ENCODE peak calls at places on chromosomes 7 and 10, in ten cellular contexts. G is cardiac muscle cell, V is sigmoid colon, K is mucosa of descending colon, Z is psoas muscle, S is BE2C, X is PC-9, U is transverse colon, C is ovary, B is keratinocyte. P is an unnamed sample. For H3K36me3, the result is how much of the 10 kb centered on the place peaks cover.

GRCh38 chr10:94174838-94175237 is 181.1 kb downstream of the PLCE1 start:
- DNase-seq in K (no peak), Z (no peak), S (no peak), X (no peak), G (peak), U (no peak), C (no peak), B (no peak), V (no peak), P (no peak)

GRCh38 chr7:26197153-26198115 is 3.1 kb downstream of the HNRNPA2B1 start:
- DNase-seq in U (no peak), S (no peak), X (no peak), Z (no peak), V (no peak), G (no peak), B (no peak), C (no peak), K (no peak), P (no peak)

GRCh38 chr10:1132584-1132983 is 76.4 kb downstream of the WDR37 start:
- DNase-seq in V (no peak), G (no peak), K (no peak), U (no peak), Z (no peak), S (no peak), C (no peak), B (no peak), X (no peak), P (no peak)

GRCh38 chr10:85124592-85124991 is 796.2 kb downstream of the CCSER2 start:
- DNase-seq in B (no peak), G (no peak), C (no peak), X (no peak), Z (no peak), U (no peak), S (peak), K (no peak), V (no peak), P (no peak)

GRCh38 chr10:49362596-49363260 is 33.2 kb downstream of the DRGX start:
- DNase-seq in U (no peak), X (no peak), C (no peak), B (no peak), V (peak), Z (no peak), G (no peak), K (no peak), S (no peak), P (no peak)

GRCh38 chr7:50307368-50308012 is 3.0 kb downstream of the IKZF1 start:
- DNase-seq in Z (no peak), G (no peak), K (peak), C (no peak), X (no peak), V (no peak), B (no peak), U (peak), S (no peak), P (no peak)

GRCh38 chr10:78359641-78360091 is 326.0 kb downstream of the RPS24 start:
- DNase-seq in B (no peak), K (no peak), C (no peak), S (no peak), U (no peak), V (no peak), G (no peak), Z (no peak), X (no peak), P (no peak)

GRCh38 chr7:128121731-128122576 is 90.7 kb upstream of the LRRC4 start:
- DNase-seq in X (no peak), V (no peak), Z (peak), C (peak), G (peak), K (no peak), U (no peak), S (peak), B (no peak), P (peak)

GRCh38 chr7:100545636-100546128 is 6.7 kb downstream of the AGFG2 start:
- DNase-seq in V (peak), S (peak), U (peak), K (no peak), G (peak), X (peak), C (peak), B (no peak), Z (no peak), P (peak)
- TF ChIP-seq CTCF in V (no peak), S (peak), U (no peak), K (no peak), G (peak), X (no peak), C (no peak), B (no peak), Z (no peak), P (peak)

DNA sequence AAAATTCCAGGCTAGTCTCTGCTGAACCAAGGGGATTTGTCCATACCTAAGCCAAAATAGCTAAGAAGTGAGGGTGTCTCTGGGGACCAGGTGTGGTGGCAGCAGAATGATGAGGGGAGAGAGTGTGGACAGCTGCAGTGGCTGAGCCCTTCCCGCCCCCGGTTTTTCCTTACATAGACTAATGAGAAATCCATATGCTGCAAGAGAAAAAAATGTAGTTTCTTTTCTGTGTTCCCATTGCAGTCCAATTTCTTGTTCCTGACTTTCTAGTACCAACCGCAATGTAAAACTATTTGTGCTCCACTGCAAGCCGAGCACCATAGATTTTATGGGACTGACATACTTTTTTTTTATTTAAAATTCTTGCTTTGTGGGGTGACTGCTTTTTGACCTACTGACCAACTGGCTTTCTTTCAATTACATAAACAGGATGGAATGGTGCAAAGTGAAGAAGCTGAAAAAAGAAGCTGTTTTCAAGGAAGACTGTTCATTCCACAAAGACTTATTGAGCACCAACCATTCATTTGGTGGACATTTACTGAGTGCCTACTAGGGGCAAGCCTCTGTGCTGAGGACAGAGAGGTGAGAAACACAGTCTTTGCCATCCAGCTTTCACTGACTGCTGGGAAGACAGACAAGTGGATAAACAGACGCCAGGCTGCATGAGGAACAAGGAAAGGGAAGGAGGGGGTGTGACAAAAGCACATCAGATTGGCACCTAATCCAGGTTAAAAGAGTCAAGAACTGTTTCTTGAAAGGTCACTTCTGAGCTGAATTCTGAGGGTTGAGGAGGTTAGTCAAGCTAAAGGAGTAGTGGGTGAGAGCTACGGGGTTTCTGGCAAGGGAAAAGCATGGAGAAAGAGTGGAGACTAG is 9.7 kb downstream of the CEP41 start:
- DNase-seq in C (no peak), K (no peak), Z (no peak), G (peak), X (no peak), S (no peak), B (no peak), V (no peak), U (no peak), P (no peak)
- H3K4me3 ChIP-seq in C (peak), K (no peak), Z (peak), G (no peak), X (no peak), S (no peak), B (no peak), V (no peak), U (no peak), P (no peak)

GRCh38 chr7:2198206-2198605 is 34.5 kb downstream of the MAD1L1 start:
- DNase-seq in B (no peak), G (no peak), K (no peak), C (no peak), V (peak), Z (no peak), S (no peak), X (no peak), U (no peak), P (no peak)

GRCh38 chr7:2200584-2200980 is 32.2 kb downstream of the MAD1L1 start:
- DNase-seq in X (no peak), B (no peak), S (no peak), Z (no peak), C (no peak), G (no peak), V (no peak), K (no peak), U (no peak), P (no peak)

GRCh38 chr7:2198760-2199159 is 34.0 kb downstream of the MAD1L1 start:
- DNase-seq in S (no peak), U (no peak), X (no peak), B (no peak), K (no peak), C (no peak), Z (no peak), G (no peak), V (no peak), P (no peak)

GRCh38 chr7:2199956-2200583 is 32.7 kb downstream of the MAD1L1 start:
- DNase-seq in K (no peak), S (no peak), B (no peak), Z (no peak), U (no peak), V (no peak), C (no peak), G (no peak), X (no peak), P (no peak)

DNA sequence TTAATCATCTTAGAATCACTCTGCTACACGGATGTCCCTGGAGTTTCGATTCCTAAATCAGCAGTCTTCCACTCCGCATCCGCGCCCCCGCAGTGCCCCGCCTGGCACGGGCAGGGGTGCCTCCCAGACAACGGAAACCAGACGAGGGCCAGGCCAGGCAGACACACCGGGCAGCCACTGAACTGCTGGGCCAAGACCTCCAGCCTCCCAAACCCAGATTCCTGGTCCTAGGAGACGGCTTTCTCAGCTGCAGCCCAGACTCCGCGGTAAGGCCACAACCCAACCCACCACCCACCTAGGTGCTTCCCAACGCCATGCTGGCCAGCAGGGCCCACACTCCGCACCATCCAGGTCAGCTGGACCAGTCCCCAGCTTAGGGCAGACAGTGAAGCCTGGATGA is 33.2 kb downstream of the MAD1L1 start:
- DNase-seq in B (no peak), X (no peak), Z (no peak), K (no peak), S (no peak), U (no peak), G (no peak), V (no peak), C (no peak), P (no peak)
- H3K36me3 ChIP-seq in B (under half), X (under half), Z (under half), K (under half), S (under half), U (under half), G (under half), V (under half), C (under half), P (under half)

DNA sequence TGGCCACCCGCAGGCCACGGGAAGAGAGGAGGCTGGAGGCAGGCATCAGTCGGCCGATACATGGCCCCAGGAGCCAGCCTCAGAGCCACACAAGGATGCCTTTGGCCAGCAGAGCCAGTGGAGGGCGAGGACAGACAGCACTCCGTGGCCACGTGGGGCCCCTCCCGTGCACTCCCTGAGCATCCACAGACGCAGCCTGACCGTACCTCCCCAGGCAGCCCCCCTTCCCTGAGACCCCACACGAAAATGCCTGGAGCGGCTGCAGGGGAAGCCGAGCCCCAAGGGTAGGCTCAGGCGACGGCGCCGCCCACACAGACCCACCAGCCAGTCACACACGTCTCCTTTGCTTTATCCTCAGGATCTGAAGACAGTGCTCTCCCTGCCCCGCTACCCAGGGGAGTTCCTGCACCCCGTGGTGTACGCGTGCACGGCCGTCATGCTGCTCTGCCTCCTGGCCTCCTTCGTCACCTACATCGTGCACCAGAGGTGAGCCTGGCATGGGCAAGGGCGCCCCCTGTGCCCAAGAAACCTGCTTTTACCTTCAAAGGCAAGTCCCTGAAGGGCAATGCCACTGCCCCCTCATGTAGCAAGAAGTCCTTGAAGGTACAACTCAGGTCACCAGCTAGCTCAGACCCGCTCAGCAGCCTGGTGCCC is 9.0 kb downstream of the ADGRA1 start:
- DNase-seq in Z (no peak), S (no peak), B (no peak), V (no peak), X (no peak), C (no peak), G (peak), K (no peak), U (no peak), P (no peak)
- TF ChIP-seq CTCF in Z (no peak), S (no peak), B (no peak), V (no peak), X (no peak), C (no peak), G (no peak), K (no peak), U (no peak), P (no peak)

GRCh38 chr10:60488111-60488669 is 98.5 kb upstream of the ANK3 start:
- DNase-seq in G (no peak), X (no peak), C (no peak), V (no peak), Z (no peak), S (no peak), B (no peak), U (no peak), K (no peak), P (no peak)

GRCh38 chr10:60490013-60490412 is 100.3 kb upstream of the ANK3 start:
- DNase-seq in B (no peak), Z (no peak), U (no peak), C (no peak), K (no peak), X (peak), V (no peak), G (peak), S (no peak), P (no peak)

GRCh38 chr10:60480865-60481563 is 91.3 kb upstream of the ANK3 start:
- DNase-seq in S (peak), K (no peak), Z (no peak), C (no peak), B (peak), V (no peak), X (peak), G (peak), U (no peak), P (peak)

GRCh38 chr10:60487543-60487942 is 97.9 kb upstream of the ANK3 start:
- DNase-seq in Z (no peak), G (no peak), V (no peak), S (no peak), C (no peak), X (no peak), B (no peak), U (no peak), K (no peak), P (no peak)

DNA sequence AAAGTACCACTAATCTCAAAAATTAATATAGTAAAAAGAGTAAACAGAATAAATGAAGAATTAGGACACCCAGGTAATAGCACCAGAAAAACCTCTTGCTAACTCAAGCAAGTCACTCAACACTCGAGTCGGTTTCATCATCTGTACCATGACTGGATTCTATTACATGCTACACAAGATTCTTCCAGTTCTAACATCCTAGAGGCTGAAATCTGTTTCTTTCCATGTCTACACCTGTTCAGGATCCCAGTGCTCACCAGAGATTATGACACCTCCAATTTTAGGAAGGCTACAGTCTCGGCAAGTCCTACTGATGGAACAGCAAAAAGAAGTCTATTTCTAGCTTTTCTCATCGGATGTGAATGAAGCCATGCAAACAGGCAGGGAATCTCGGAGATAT is 95.3 kb upstream of the ANK3 start:
- DNase-seq in G (no peak), X (peak), V (no peak), K (no peak), U (no peak), C (no peak), S (no peak), B (no peak), Z (no peak), P (no peak)
- H3K4me3 ChIP-seq in G (no peak), X (no peak), V (no peak), K (no peak), U (no peak), C (no peak), S (no peak), B (no peak), Z (no peak), P (no peak)

P was measured in kidney epithelial cell.